ENCODE peak calls at places on chromosomes 5 and 9, in seven cellular contexts. V is tibial artery, I is GM12878, M is thyroid gland, B is fibroblast of lung, A is lower lobe of right lung, D is ovary. N is an unnamed sample.

GRCh38 chr5:160656961-160657570 is 194.9 kb downstream of the ATP10B start:
- DNase-seq in V (no peak), A (no peak), I (no peak), B (no peak), D (no peak), M (no peak), N (no peak)

GRCh38 chr9:124721109-124721850 is 49.8 kb downstream of the NR6A1 start:
- DNase-seq in D (no peak), M (peak; percentile 21), V (no peak), B (peak; percentile 78), A (no peak), I (no peak), N (no peak)

GRCh38 chr9:137619240-137620090 is 660 bp downstream of the EHMT1 start:
- DNase-seq in D (peak; percentile 59), B (peak; percentile 45), A (peak; percentile 58), I (no peak), V (peak; percentile 71), M (peak; percentile 54), N (peak; percentile 29)

GRCh38 chr5:2281446-2281845 is 398.7 kb upstream of the IRX4 start:
- DNase-seq in A (no peak), M (no peak), D (no peak), I (no peak), V (peak; percentile 27), B (no peak), N (no peak)

GRCh38 chr5:147487031-147487750 is 22.7 kb downstream of the DPYSL3 start:
- DNase-seq in A (no peak), B (no peak), I (no peak), V (no peak), M (no peak), D (no peak), N (no peak)

GRCh38 chr5:36820900-36821299 is 55.7 kb upstream of the NIPBL start:
- DNase-seq in D (no peak), I (no peak), A (no peak), M (peak; percentile 72), V (no peak), B (no peak), N (no peak)

GRCh38 chr9:126965541-126966428 is 51.2 kb downstream of the RALGPS1 start:
- DNase-seq in D (peak; percentile 59), B (peak; percentile 39), M (no peak), A (no peak), I (no peak), V (peak; percentile 73), N (peak; percentile 47)

GRCh38 chr5:150672237-150672883 is 11.3 kb downstream of the MYOZ3 start:
- DNase-seq in A (no peak), I (no peak), B (peak; percentile 52), D (no peak), M (peak; percentile 24), V (peak; percentile 78), N (peak; percentile 44)

GRCh38 chr5:143435207-143435657 is 31.7 kb upstream of the NR3C1 start:
- DNase-seq in V (no peak), I (peak; percentile 98), D (no peak), B (no peak), A (no peak), M (peak; percentile 30), N (no peak)

GRCh38 chr5:138998521-138998920 is 123.4 kb upstream of the LRRTM2 start:
- DNase-seq in M (no peak), A (no peak), I (no peak), B (no peak), D (no peak), V (no peak), N (no peak)

GRCh38 chr5:84603557-84604185 is 219.0 kb upstream of the EDIL3 start:
- DNase-seq in A (no peak), I (no peak), M (peak; percentile 4), B (peak; percentile 97), D (no peak), V (no peak), N (peak; percentile 18)

GRCh38 chr9:125561497-125562148 is 145.4 kb downstream of the MAPKAP1 start:
- DNase-seq in D (no peak), M (no peak), A (no peak), I (peak; percentile 44), B (no peak), V (no peak), N (no peak)

GRCh38 chr5:29321591-29321990 is 1871.9 kb upstream of the CDH6 start:
- DNase-seq in A (no peak), D (no peak), M (no peak), V (no peak), B (no peak), I (no peak), N (no peak)

GRCh38 chr9:2053883-2054845 is 39.0 kb downstream of the SMARCA2 start:
- DNase-seq in V (peak; percentile 71), M (peak; percentile 91), D (no peak), I (peak; percentile 95), A (no peak), B (peak; percentile 94), N (no peak)

GRCh38 chr5:127290019-127290945 is at the start of gene MEGF10:
- DNase-seq in I (no peak), V (no peak), M (peak; percentile 50), B (peak; percentile 43), D (peak; percentile 42), A (no peak), N (no peak)

GRCh38 chr5:173396311-173396993 is 68.2 kb upstream of the STC2 start:
- DNase-seq in D (no peak), A (no peak), B (no peak), I (no peak), M (no peak), V (no peak), N (no peak)

GRCh38 chr9:18314321-18314720 is 159.6 kb upstream of the ADAMTSL1 start:
- DNase-seq in V (no peak), A (no peak), B (peak; percentile 66), D (no peak), I (no peak), M (no peak), N (no peak)

GRCh38 chr9:93133641-93134017 is 422 bp downstream of the NINJ1 start:
- DNase-seq in D (peak; percentile 88), I (no peak), B (peak; percentile 89), A (peak; percentile 85), M (peak; percentile 79), V (peak; percentile 93), N (peak; percentile 75)

GRCh38 chr5:76368941-76369340 is 34.1 kb upstream of the IQGAP2 start:
- DNase-seq in M (no peak), B (no peak), V (no peak), I (no peak), D (no peak), A (no peak), N (no peak)

GRCh38 chr9:14277202-14277601 is 36.7 kb downstream of the NFIB start:
- DNase-seq in B (peak; percentile 92), D (peak; percentile 43), I (no peak), A (no peak), M (no peak), V (no peak), N (peak; percentile 27)

GRCh38 chr5:179212870-179213269 is 132.4 kb downstream of the ADAMTS2 start:
- DNase-seq in A (no peak), B (no peak), M (no peak), D (no peak), V (no peak), I (no peak), N (no peak)

GRCh38 chr9:97803167-97804058 is 49.6 kb upstream of the FOXE1 start:
- DNase-seq in B (peak; percentile 42), I (no peak), V (peak; percentile 77), A (peak; percentile 94), D (peak; percentile 47), M (peak; percentile 98), N (peak; percentile 63)

GRCh38 chr9:105262497-105262896 is 18.0 kb downstream of the SLC44A1 start:
- DNase-seq in M (peak; percentile 28), B (no peak), I (no peak), D (no peak), V (no peak), A (no peak), N (no peak)

GRCh38 chr5:109413463-109413862 is 3.7 kb upstream of the PJA2 start:
- DNase-seq in I (no peak), M (peak; percentile 9), D (no peak), A (no peak), B (peak; percentile 82), V (no peak), N (no peak)

GRCh38 chr9:129586241-129586640 is 34.7 kb downstream of the C9orf50 start:
- DNase-seq in A (no peak), V (no peak), B (no peak), I (no peak), D (no peak), M (no peak), N (no peak)

GRCh38 chr9:27150758-27151431 is 41.9 kb downstream of the TEK start:
- DNase-seq in I (no peak), B (peak; percentile 24), M (no peak), D (no peak), V (no peak), A (no peak), N (no peak)
- H3K27ac ChIP-seq in I (no peak overlapping the region), B (no peak overlapping the region), M (peak overlapping the region; percentile 39), D (no peak overlapping the region), V (no peak overlapping the region), A (no peak overlapping the region), N (peak overlapping the region; percentile 52)

GRCh38 chr5:151738125-151738848 is 20.1 kb downstream of the ATOX1 start:
- DNase-seq in D (peak; percentile 48), B (peak; percentile 70), I (no peak), M (no peak), A (no peak), V (no peak), N (no peak)
- TF ChIP-seq CTCF in D (no peak), B (no peak), I (no peak), M (no peak), A (no peak), V (no peak), N (no peak)

GRCh38 chr9:136052433-136052880 is 42.6 kb downstream of the NACC2 start:
- DNase-seq in B (no peak), M (peak; percentile 68), D (no peak), V (peak; percentile 68), A (no peak), I (no peak), N (no peak)

GRCh38 chr9:136052991-136053756 is 41.9 kb downstream of the NACC2 start:
- DNase-seq in M (no peak), V (no peak), A (no peak), B (peak; percentile 29), D (no peak), I (no peak), N (no peak)

GRCh38 chr9:136054146-136054545 is 40.9 kb downstream of the NACC2 start:
- DNase-seq in M (no peak), I (no peak), D (no peak), A (no peak), B (no peak), V (no peak), N (no peak)

GRCh38 chr9:136054798-136055714 is 40.0 kb downstream of the NACC2 start:
- DNase-seq in V (no peak), M (no peak), A (no peak), B (no peak), D (no peak), I (no peak), N (no peak)

GRCh38 chr9:136053757-136054142 is 41.3 kb downstream of the NACC2 start:
- DNase-seq in D (no peak), V (no peak), M (no peak), B (no peak), A (no peak), I (no peak), N (no peak)
- H3K4me1 ChIP-seq in D (peaks cover 17% of the 10 kb centered on the region), V (no peaks in the 10 kb centered on the region), M (peaks cover 37% of the 10 kb centered on the region), B (peaks cover 11% of the 10 kb centered on the region), A (peaks cover 60% of the 10 kb centered on the region), I (no peaks in the 10 kb centered on the region), N (peaks cover 75% of the 10 kb centered on the region)

DNA sequence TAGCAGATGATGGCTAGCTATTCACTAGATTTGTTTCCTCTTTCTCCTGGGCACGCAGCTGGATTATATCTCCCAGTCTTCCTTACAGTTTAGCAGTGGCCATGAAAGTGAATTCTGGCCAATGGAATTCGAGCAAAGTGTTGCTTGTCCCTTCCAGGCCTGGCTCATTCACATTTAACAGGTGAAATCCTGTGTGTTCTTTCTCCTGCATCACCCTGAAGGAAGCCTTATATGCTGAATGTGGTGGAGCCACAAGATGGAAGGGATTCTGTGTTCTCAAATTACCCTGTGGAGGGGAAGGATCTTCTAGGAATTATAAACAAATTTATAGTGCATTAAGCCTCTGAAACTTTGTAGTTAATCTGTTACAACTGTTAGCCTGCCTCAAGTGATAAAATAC is 8.2 kb upstream of the ELOVL7 start:
- DNase-seq in I (no peak), A (no peak), D (no peak), B (no peak), V (no peak), M (no peak), N (no peak)
- H3K27ac ChIP-seq in I (no peak overlapping the region), A (no peak overlapping the region), D (no peak overlapping the region), B (no peak overlapping the region), V (no peak overlapping the region), M (no peak overlapping the region), N (no peak overlapping the region)